ENCODE peak calls at places on chromosomes 4 and X, in four cellular contexts. X, Z, A and R are unnamed samples.

GRCh38 chr4:62324215-62324614 is 1124.1 kb downstream of the ADGRL3 start:
- DNase-seq in X (no peak), Z (no peak), A (no peak), R (no peak)

GRCh38 chr4:2829933-2830451 is 13.7 kb upstream of the ADD1 start:
- DNase-seq in X (no peak), Z (peak; percentile 45), A (no peak), R (no peak)

GRCh38 chr4:1209821-1210220 is 37.4 kb upstream of the SPON2 start:
- DNase-seq in X (no peak), Z (peak; percentile 56), A (no peak), R (no peak)

GRCh38 chr4:53928825-53929224 is 135.6 kb downstream of the CHIC2 start:
- DNase-seq in X (no peak), Z (no peak), A (no peak), R (no peak)

GRCh38 chrX:24479924-24480722 is 15.0 kb downstream of the PDK3 start:
- DNase-seq in X (peak; percentile 13), Z (no peak), A (peak; percentile 43), R (no peak)

GRCh38 chr4:34258176-34258575 is 1986.1 kb downstream of the ARAP2 start:
- DNase-seq in X (no peak), Z (no peak), A (no peak), R (no peak)

GRCh38 chr4:89216422-89216821 is 91.2 kb downstream of the GPRIN3 start:
- DNase-seq in X (no peak), Z (no peak), A (no peak), R (no peak)

GRCh38 chrX:29487214-29487613 is 728.1 kb upstream of the MAGEB2 start:
- DNase-seq in X (no peak), Z (no peak), A (no peak), R (no peak)

GRCh38 chr4:112410364-112410763 is 105.6 kb downstream of the NEUROG2 start:
- DNase-seq in X (peak; percentile 13), Z (no peak), A (peak; percentile 21), R (no peak)

GRCh38 chrX:45715787-45716186 is 515.1 kb upstream of the DIPK2B start:
- DNase-seq in X (no peak), Z (no peak), A (no peak), R (no peak)

GRCh38 chr4:122827258-122827887 is 742 bp downstream of the FGF2 start:
- DNase-seq in X (peak; percentile 19), Z (peak; percentile 46), A (peak; percentile 39), R (no peak)

GRCh38 chr4:26525751-26526150 is 35.5 kb upstream of the CCKAR start:
- DNase-seq in X (no peak), Z (no peak), A (no peak), R (no peak)

GRCh38 chr4:73170518-73171198 is 87.9 kb downstream of the ANKRD17 start:
- DNase-seq in X (no peak), Z (no peak), A (no peak), R (no peak)

GRCh38 chr4:39044947-39045734 is 12.9 kb upstream of the TMEM156 start:
- DNase-seq in X (no peak), Z (no peak), A (no peak), R (no peak)

GRCh38 chr4:14100349-14100748 is 472.8 kb upstream of the BOD1L1 start:
- DNase-seq in X (no peak), Z (no peak), A (no peak), R (no peak)

GRCh38 chr4:41146716-41147506 is 67.4 kb downstream of the APBB2 start:
- DNase-seq in X (no peak), Z (peak; percentile 72), A (peak; percentile 22), R (no peak)

GRCh38 chr4:125849869-125850268 is 535.1 kb downstream of the FAT4 start:
- DNase-seq in X (no peak), Z (no peak), A (no peak), R (no peak)

GRCh38 chr4:61760820-61761219 is 560.7 kb downstream of the ADGRL3 start:
- DNase-seq in X (no peak), Z (no peak), A (no peak), R (no peak)

GRCh38 chr4:146763560-146763959 is 124.9 kb downstream of the POU4F2 start:
- DNase-seq in X (no peak), Z (no peak), A (no peak), R (no peak)

GRCh38 chrX:1468250-1468772 is 15.6 kb upstream of the ASMTL start:
- DNase-seq in X (peak; percentile 24), Z (peak; percentile 41), A (no peak), R (no peak)

GRCh38 chr4:162126754-162127153 is 37.0 kb downstream of the FSTL5 start:
- DNase-seq in X (peak; percentile 64), Z (no peak), A (no peak), R (peak; percentile 82)

GRCh38 chr4:40718571-40718970 is 31.2 kb upstream of the NSUN7 start:
- DNase-seq in X (no peak), Z (no peak), A (peak; percentile 2), R (no peak)

GRCh38 chrX:106917830-106918500 is 2.2 kb upstream of the CLDN2 start:
- DNase-seq in X (peak; percentile 5), Z (no peak), A (no peak), R (no peak)

GRCh38 chrX:47723083-47723482 is 64.1 kb upstream of the UXT start:
- DNase-seq in X (no peak), Z (no peak), A (no peak), R (no peak)

GRCh38 chrX:85517994-85518718 is 138.7 kb upstream of the POF1B start:
- DNase-seq in X (no peak), Z (no peak), A (no peak), R (no peak)

GRCh38 chrX:153498453-153498852 is 3.7 kb downstream of the BGN start:
- DNase-seq in X (no peak), Z (no peak), A (no peak), R (no peak)

GRCh38 chrX:4671344-4671743 is 957.9 kb upstream of the PRKX start:
- DNase-seq in X (no peak), Z (no peak), A (no peak), R (no peak)

GRCh38 chr4:2796261-2797187 is 3.6 kb downstream of the SH3BP2 start:
- DNase-seq in X (no peak), Z (peak; percentile 48), A (no peak), R (no peak)

GRCh38 chrX:40420899-40421729 is 159.7 kb upstream of the ATP6AP2 start:
- DNase-seq in X (no peak), Z (no peak), A (no peak), R (no peak)

GRCh38 chr4:156576946-156577345 is 394.7 kb downstream of the PDGFC start:
- DNase-seq in X (no peak), Z (no peak), A (no peak), R (no peak)

GRCh38 chrX:134688181-134688580 is 29.9 kb upstream of the PLAC1 start:
- DNase-seq in X (no peak), Z (no peak), A (no peak), R (no peak)

GRCh38 chr4:153582954-153583456 is 101.1 kb upstream of the TLR2 start:
- DNase-seq in X (no peak), Z (no peak), A (no peak), R (no peak)

GRCh38 chr4:59222231-59222630 is 1977.9 kb upstream of the ADGRL3 start:
- DNase-seq in X (no peak), Z (no peak), A (no peak), R (no peak)

GRCh38 chr4:139951051-139951450 is 202.9 kb downstream of the MAML3 start:
- DNase-seq in X (no peak), Z (no peak), A (no peak), R (no peak)

GRCh38 chr4:103075435-103075893 is 1.1 kb downstream of the SLC9B2 start:
- DNase-seq in X (peak; percentile 31), Z (peak; percentile 78), A (no peak), R (peak; percentile 13)

GRCh38 chr4:150501019-150501727 is 80.8 kb upstream of the MAB21L2 start:
- DNase-seq in X (no peak), Z (no peak), A (no peak), R (no peak)

GRCh38 chr4:19508442-19508841 is 743.3 kb upstream of the SLIT2 start:
- DNase-seq in X (no peak), Z (no peak), A (no peak), R (no peak)

GRCh38 chr4:54695359-54696149 is 37.8 kb downstream of the KIT start:
- DNase-seq in X (no peak), Z (no peak), A (no peak), R (no peak)

GRCh38 chrX:113297456-113297855 is 456.8 kb upstream of the AMOT start:
- DNase-seq in X (no peak), Z (no peak), A (no peak), R (no peak)

GRCh38 chr4:158172558-158173258 is at the start of gene GASK1B:
- DNase-seq in X (peak; percentile 20), Z (no peak), A (peak; percentile 16), R (no peak)